ENCODE peak calls at places on chromosome 13, in four cellular contexts. T is CD8-positive, alpha-beta T cell; N is ovary; H is hepatocyte. R is an unnamed sample. For H3K4me1 and H3K36me3, the result is how much of the 10 kb centered on the place peaks cover.

GRCh38 chr13:43072394-43072793 is 49.0 kb downstream of the DNAJC15 start:
- DNase-seq in H (peak), N (no peak), T (no peak), R (no peak)

GRCh38 chr13:37460211-37460610 is 138.4 kb downstream of the POSTN start:
- DNase-seq in T (no peak), N (no peak), H (no peak), R (no peak)

GRCh38 chr13:75963318-75963717 is 327.2 kb downstream of the LMO7 start:
- DNase-seq in N (no peak), T (no peak), H (no peak), R (no peak)

GRCh38 chr13:81771948-81772347 is 1431.0 kb upstream of the SPRY2 start:
- DNase-seq in N (no peak), T (no peak), H (no peak), R (no peak)

GRCh38 chr13:100560498-100561215 is 27.9 kb downstream of the GGACT start:
- DNase-seq in T (no peak), H (no peak), N (no peak), R (no peak)

GRCh38 chr13:41960700-41961697 is at the start of gene VWA8:
- DNase-seq in N (peak), T (peak), H (peak), R (peak)

GRCh38 chr13:35927554-35927953 is 203.6 kb downstream of the DCLK1 start:
- DNase-seq in H (peak), T (no peak), N (no peak), R (no peak)

GRCh38 chr13:38674208-38674607 is 12.7 kb upstream of the FREM2 start:
- DNase-seq in N (no peak), H (no peak), T (no peak), R (no peak)

GRCh38 chr13:98482476-98483444 is 94.1 kb downstream of the STK24 start:
- DNase-seq in N (peak), T (no peak), H (no peak), R (no peak)

GRCh38 chr13:51605698-51606097 is 21.4 kb downstream of the WDFY2 start:
- DNase-seq in N (no peak), H (no peak), T (no peak), R (no peak)

GRCh38 chr13:104571890-104572229 is 1505.6 kb upstream of the SLC10A2 start:
- DNase-seq in T (no peak), N (no peak), H (no peak), R (no peak)

GRCh38 chr13:34772881-34773280 is 169.2 kb upstream of the NBEA start:
- DNase-seq in T (no peak), N (no peak), H (no peak), R (no peak)

GRCh38 chr13:60398438-60398891 is 1.4 kb downstream of the TDRD3 start:
- DNase-seq in H (no peak), T (no peak), N (no peak), R (no peak)
- H3K4me3 ChIP-seq in H (peak), T (peak), N (peak), R (peak)

DNA sequence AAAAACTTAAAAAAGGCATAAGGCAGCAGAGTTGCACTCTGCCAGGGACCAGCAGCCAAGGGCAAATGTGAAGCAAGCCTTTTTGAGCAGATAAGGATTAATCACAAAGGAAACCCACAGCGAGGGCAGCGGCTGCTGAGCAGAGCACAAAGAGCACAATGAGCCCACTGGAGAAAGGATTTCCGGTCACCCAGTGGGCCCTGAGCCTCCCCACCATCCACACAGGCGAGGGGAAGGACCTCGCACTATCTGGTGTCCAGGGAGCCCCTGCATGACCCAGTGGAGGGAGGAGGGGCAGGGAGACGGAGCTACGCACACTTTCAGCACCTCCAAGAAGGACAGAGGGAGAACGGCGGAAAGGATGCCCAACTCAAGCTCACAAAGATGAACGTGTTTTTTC is 40.0 kb downstream of the COL4A1 start:
- DNase-seq in N (no peak), T (no peak), H (no peak), R (no peak)
- H3K4me1 ChIP-seq in N (under half), T (under half), H (under half), R (under half)

DNA sequence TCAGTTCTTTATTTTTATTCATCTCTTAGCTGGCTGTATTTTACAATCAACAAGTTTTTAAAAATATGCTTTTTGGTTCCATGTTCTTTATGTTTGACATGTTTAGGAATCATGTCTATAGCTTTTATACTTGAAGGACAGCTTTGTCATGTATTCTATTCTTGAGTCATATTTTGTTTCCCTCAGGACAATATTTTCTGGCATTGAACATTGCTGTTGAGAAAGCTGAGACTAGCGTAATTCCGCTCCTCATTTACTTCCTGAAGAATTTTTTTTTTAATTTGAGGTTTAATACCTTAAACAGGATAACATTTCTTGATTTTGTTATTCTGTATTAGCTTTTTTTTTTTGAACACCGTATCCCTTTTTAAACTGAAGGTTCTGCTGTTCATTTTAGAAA is 53.2 kb downstream of the RB1 start:
- DNase-seq in T (no peak), N (no peak), H (no peak), R (no peak)
- H3K36me3 ChIP-seq in T (under half), N (under half), H (under half), R (under half)

GRCh38 chr13:48096670-48097069 is 1.8 kb upstream of the MED4 start:
- DNase-seq in H (peak), N (no peak), T (no peak), R (no peak)
- H3K4me3 ChIP-seq in H (no peak), N (no peak), T (no peak), R (no peak)

GRCh38 chr13:73939071-73939380 is 195.2 kb downstream of the KLF12 start:
- DNase-seq in H (no peak), T (no peak), N (no peak), R (no peak)
- H3K4me1 ChIP-seq in H (under half), T (under half), N (under half), R (under half)

R was measured in CD8-positive, alpha-beta memory T cell.